ENCODE peak calls at places on chromosomes 16 and 17, in eight cellular contexts. K is nucleus accumbens, R is spleen, V is frontal cortex, E is anterior cingulate cortex, G is PC-3, F is SK-N-DZ, Y is OCI-LY7. Q is an unnamed sample.

GRCh38 chr16:89749637-89750036 is 28.3 kb downstream of the ZNF276 start:
- DNase-seq in V (no peak), R (peak; percentile 85), K (no peak), G (no peak), E (no peak), Y (no peak), F (no peak), Q (peak; percentile 40)

GRCh38 chr16:2095315-2095853 is 40.3 kb downstream of the PKD1 start:
- DNase-seq in R (no peak), G (peak; percentile 36), F (no peak), V (no peak), K (no peak), E (no peak), Y (no peak), Q (no peak)

GRCh38 chr17:40460585-40460975 is 17.3 kb downstream of the IGFBP4 start:
- DNase-seq in V (no peak), G (peak; percentile 8), R (no peak), Y (no peak), F (peak; percentile 75), E (no peak), K (no peak), Q (no peak)

GRCh38 chr17:50135316-50136095 is 5.5 kb upstream of the SAMD14 start:
- DNase-seq in G (no peak), K (no peak), F (no peak), V (no peak), E (no peak), R (no peak), Y (no peak), Q (no peak)

GRCh38 chr17:75639327-75639726 is 6.1 kb downstream of the SMIM5 start:
- DNase-seq in E (no peak), K (no peak), R (peak; percentile 47), F (no peak), V (no peak), Y (no peak), G (no peak), Q (no peak)

GRCh38 chr16:58461056-58461455 is 38.9 kb upstream of the NDRG4 start:
- DNase-seq in R (no peak), G (peak; percentile 73), V (no peak), Y (no peak), E (no peak), F (peak; percentile 63), K (no peak), Q (no peak)

GRCh38 chr17:5583426-5584382 is 605 bp downstream of the NLRP1 start:
- DNase-seq in G (no peak), V (no peak), K (no peak), F (no peak), R (peak; percentile 85), E (no peak), Y (no peak), Q (no peak)

GRCh38 chr17:8056232-8056975 is 17.5 kb downstream of the ALOX15B start:
- DNase-seq in Y (peak; percentile 29), E (peak; percentile 27), G (peak; percentile 88), K (no peak), F (no peak), R (peak; percentile 78), V (no peak), Q (peak; percentile 74)

GRCh38 chr16:568401-569258 is 1.1 kb upstream of the PIGQ start:
- DNase-seq in G (no peak), R (no peak), Y (no peak), V (no peak), K (no peak), F (no peak), E (no peak), Q (no peak)

GRCh38 chr16:72847187-72848044 is 200.5 kb downstream of the ZFHX3 start:
- DNase-seq in E (peak; percentile 17), G (peak; percentile 19), Y (peak; percentile 34), F (peak; percentile 70), K (peak; percentile 23), V (peak; percentile 27), R (no peak), Q (peak; percentile 62)

GRCh38 chr17:880074-880870 is 98.1 kb downstream of the MRM3 start:
- DNase-seq in G (no peak), F (no peak), R (no peak), K (no peak), Y (no peak), V (no peak), E (no peak), Q (no peak)

GRCh38 chr17:65576939-65577338 is 15.5 kb upstream of the AXIN2 start:
- DNase-seq in F (no peak), E (no peak), R (no peak), K (no peak), G (no peak), V (no peak), Y (no peak), Q (no peak)